ENCODE peak calls at places on chromosomes 13 and 19, in five cellular contexts. W, U, M, Y and Z are unnamed samples.

GRCh38 chr19:58406818-58407657 is 1.4 kb upstream of the ZNF584 start:
- DNase-seq in W (no peak), U (no peak), M (no peak), Y (no peak), Z (no peak)

GRCh38 chr13:35565273-35565672 is 88.8 kb upstream of the MAB21L1 start:
- DNase-seq in W (no peak), U (no peak), M (no peak), Y (no peak), Z (no peak)

GRCh38 chr19:18905520-18906236 is 9.7 kb upstream of the CERS1 start:
- DNase-seq in W (no peak), U (no peak), M (no peak), Y (no peak), Z (no peak)

GRCh38 chr19:3700242-3701032 is at the start of gene PIP5K1C:
- DNase-seq in W (peak; percentile 86), U (peak; percentile 66), M (peak; percentile 38), Y (peak; percentile 89), Z (peak; percentile 95)

GRCh38 chr19:49881672-49882394 is 4.3 kb downstream of the TBC1D17 start:
- DNase-seq in W (peak; percentile 30), U (no peak), M (no peak), Y (peak; percentile 14), Z (no peak)

GRCh38 chr19:16244091-16244490 is 46.4 kb downstream of the AP1M1 start:
- DNase-seq in W (peak; percentile 50), U (no peak), M (no peak), Y (no peak), Z (no peak)

GRCh38 chr19:52592301-52592700 is 22.2 kb downstream of the ZNF701 start:
- DNase-seq in W (no peak), U (no peak), M (no peak), Y (no peak), Z (no peak)

GRCh38 chr19:17421942-17422341 is 2.1 kb downstream of the MVB12A start:
- DNase-seq in W (no peak), U (no peak), M (no peak), Y (no peak), Z (no peak)

GRCh38 chr13:101915333-101915732 is 462.9 kb downstream of the ITGBL1 start:
- DNase-seq in W (no peak), U (no peak), M (no peak), Y (no peak), Z (no peak)

GRCh38 chr13:63048648-63049047 is 1633.0 kb upstream of the PCDH20 start:
- DNase-seq in W (no peak), U (no peak), M (no peak), Y (no peak), Z (no peak)

GRCh38 chr13:44573790-44574465 is 2.2 kb downstream of the TSC22D1 start:
- DNase-seq in W (peak; percentile 62), U (no peak), M (peak; percentile 76), Y (no peak), Z (no peak)

GRCh38 chr19:1064661-1065605 is 2.0 kb upstream of the ARHGAP45 start:
- DNase-seq in W (peak; percentile 72), U (peak; percentile 55), M (peak; percentile 51), Y (peak; percentile 51), Z (no peak)

GRCh38 chr19:38710928-38711725 is 33.1 kb downstream of the CAPN12 start:
- DNase-seq in W (no peak), U (no peak), M (no peak), Y (no peak), Z (no peak)

GRCh38 chr13:102651892-102652291 is 43.0 kb downstream of the METTL21C start:
- DNase-seq in W (peak; percentile 18), U (no peak), M (no peak), Y (peak; percentile 65), Z (no peak)

GRCh38 chr19:8902520-8902919 is 70.3 kb downstream of the MBD3L1 start:
- DNase-seq in W (no peak), U (no peak), M (no peak), Y (no peak), Z (no peak)

GRCh38 chr19:38288127-38288855 is 15.8 kb upstream of the C19orf33 start:
- DNase-seq in W (no peak), U (no peak), M (no peak), Y (no peak), Z (no peak)

GRCh38 chr19:2481466-2481865 is 5.5 kb downstream of the GADD45B start:
- DNase-seq in W (no peak), U (no peak), M (no peak), Y (no peak), Z (no peak)

GRCh38 chr19:2627319-2627829 is 75.1 kb downstream of the GNG7 start:
- DNase-seq in W (peak; percentile 96), U (peak; percentile 49), M (peak; percentile 97), Y (peak; percentile 41), Z (peak; percentile 54)

GRCh38 chr19:40609561-40610395 is 8.6 kb downstream of the LTBP4 start:
- DNase-seq in W (no peak), U (peak; percentile 54), M (peak; percentile 48), Y (peak; percentile 75), Z (peak; percentile 97)

GRCh38 chr19:9847087-9847671 is 12.1 kb downstream of the PIN1 start:
- DNase-seq in W (peak; percentile 93), U (no peak), M (peak; percentile 90), Y (peak; percentile 73), Z (peak; percentile 40)

GRCh38 chr19:18639706-18640105 is 2.9 kb downstream of the KLHL26 start:
- DNase-seq in W (no peak), U (no peak), M (no peak), Y (no peak), Z (no peak)

GRCh38 chr19:31955884-31956283 is 389.5 kb upstream of the ZNF507 start:
- DNase-seq in W (no peak), U (no peak), M (no peak), Y (no peak), Z (no peak)

GRCh38 chr19:11699931-11700794 is 38.6 kb downstream of the ZNF823 start:
- DNase-seq in W (peak; percentile 60), U (peak; percentile 19), M (peak; percentile 20), Y (no peak), Z (no peak)